ENCODE peak calls at places on chromosomes 1 and 21, in four cellular contexts. One of them, this sample, is unnamed.

GRCh38 chr1:231099311-231099710 is 59.3 kb upstream of the FAM89A start:
- DNase-seq in IMR-90: no peak
- DNase-seq in K562: no peak
- DNase-seq in GM12878: no peak
- DNase-seq in this sample: no peak

GRCh38 chr1:214296860-214297699 is 16.1 kb downstream of the SMYD2 start:
- DNase-seq in K562: no peak
- DNase-seq in IMR-90: peak
- DNase-seq in GM12878: no peak
- DNase-seq in this sample: peak

GRCh38 chr1:71106658-71107322 is 26.0 kb upstream of the ZRANB2 start:
- DNase-seq in GM12878: no peak
- DNase-seq in IMR-90: no peak
- DNase-seq in K562: no peak
- DNase-seq in this sample: peak

GRCh38 chr1:214154596-214155261 is 126.2 kb upstream of the SMYD2 start:
- DNase-seq in K562: no peak
- DNase-seq in GM12878: no peak
- DNase-seq in IMR-90: no peak
- DNase-seq in this sample: no peak

GRCh38 chr1:211611818-211612217 is 32.9 kb upstream of the SLC30A1 start:
- DNase-seq in IMR-90: no peak
- DNase-seq in K562: no peak
- DNase-seq in GM12878: no peak
- DNase-seq in this sample: no peak

GRCh38 chr1:161864577-161864976 is 98.5 kb downstream of the ATF6 start:
- DNase-seq in IMR-90: peak
- DNase-seq in GM12878: no peak
- DNase-seq in K562: no peak
- DNase-seq in this sample: peak

GRCh38 chr21:20997633-20998455 is at the start of gene NCAM2:
- DNase-seq in IMR-90: peak
- DNase-seq in K562: peak
- DNase-seq in GM12878: no peak
- DNase-seq in this sample: peak

GRCh38 chr1:9042272-9042671 is 16.0 kb upstream of the SLC2A7 start:
- DNase-seq in IMR-90: no peak
- DNase-seq in GM12878: no peak
- DNase-seq in K562: no peak
- DNase-seq in this sample: no peak

GRCh38 chr1:53938136-53938830 is 7.2 kb downstream of the IFT25 start:
- DNase-seq in K562: no peak
- DNase-seq in IMR-90: peak
- DNase-seq in GM12878: no peak
- DNase-seq in this sample: no peak

GRCh38 chr1:167915528-167916102 is 1.7 kb upstream of the ADCY10 start:
- DNase-seq in GM12878: no peak
- DNase-seq in K562: no peak
- DNase-seq in IMR-90: no peak
- DNase-seq in this sample: no peak

GRCh38 chr1:34825455-34826081 is 32.8 kb downstream of the GJA4 start:
- DNase-seq in IMR-90: no peak
- DNase-seq in GM12878: no peak
- DNase-seq in K562: no peak
- DNase-seq in this sample: peak

GRCh38 chr1:1075148-1075935 is 1.2 kb upstream of the RNF223 start:
- DNase-seq in K562: no peak
- DNase-seq in GM12878: no peak
- DNase-seq in IMR-90: no peak
- DNase-seq in this sample: no peak

GRCh38 chr1:56522680-56523079 is 56.7 kb downstream of the PLPP3 start:
- DNase-seq in K562: no peak
- DNase-seq in IMR-90: no peak
- DNase-seq in GM12878: no peak
- DNase-seq in this sample: peak

GRCh38 chr1:58331156-58331555 is 215.4 kb downstream of the OMA1 start:
- DNase-seq in K562: no peak
- DNase-seq in IMR-90: no peak
- DNase-seq in GM12878: no peak
- DNase-seq in this sample: no peak

GRCh38 chr1:154619181-154619948 is 11.4 kb upstream of the ADAR start:
- DNase-seq in GM12878: no peak
- DNase-seq in IMR-90: no peak
- DNase-seq in K562: no peak
- DNase-seq in this sample: no peak

GRCh38 chr1:62727656-62728396 is 39.6 kb upstream of the DOCK7 start:
- DNase-seq in GM12878: no peak
- DNase-seq in IMR-90: peak
- DNase-seq in K562: peak
- DNase-seq in this sample: no peak

GRCh38 chr1:53582211-53583020 is 123.2 kb downstream of the DMRTB1 start:
- DNase-seq in K562: peak
- DNase-seq in IMR-90: no peak
- DNase-seq in GM12878: no peak
- DNase-seq in this sample: no peak

GRCh38 chr1:245260116-245260882 is 105.5 kb downstream of the KIF26B start:
- DNase-seq in GM12878: no peak
- DNase-seq in IMR-90: no peak
- DNase-seq in K562: no peak
- DNase-seq in this sample: no peak

GRCh38 chr1:47914218-47914937 is 82.8 kb downstream of the TRABD2B start:
- DNase-seq in IMR-90: no peak
- DNase-seq in K562: no peak
- DNase-seq in GM12878: no peak
- DNase-seq in this sample: no peak

GRCh38 chr1:201859424-201859823 is 29.3 kb upstream of the SHISA4 start:
- DNase-seq in IMR-90: no peak
- DNase-seq in K562: no peak
- DNase-seq in GM12878: no peak
- DNase-seq in this sample: peak

GRCh38 chr1:212488436-212489283 is 55.9 kb downstream of the NENF start:
- DNase-seq in IMR-90: peak
- DNase-seq in K562: peak
- DNase-seq in GM12878: no peak
- DNase-seq in this sample: no peak

GRCh38 chr1:172024516-172024915 is 183.2 kb downstream of the DNM3 start:
- DNase-seq in GM12878: no peak
- DNase-seq in K562: no peak
- DNase-seq in IMR-90: no peak
- DNase-seq in this sample: no peak
- H2AFZ ChIP-seq in GM12878: no peak
- H2AFZ ChIP-seq in K562: no peak
- H2AFZ ChIP-seq in IMR-90: no peak
- H2AFZ ChIP-seq in this sample: no peak

DNA sequence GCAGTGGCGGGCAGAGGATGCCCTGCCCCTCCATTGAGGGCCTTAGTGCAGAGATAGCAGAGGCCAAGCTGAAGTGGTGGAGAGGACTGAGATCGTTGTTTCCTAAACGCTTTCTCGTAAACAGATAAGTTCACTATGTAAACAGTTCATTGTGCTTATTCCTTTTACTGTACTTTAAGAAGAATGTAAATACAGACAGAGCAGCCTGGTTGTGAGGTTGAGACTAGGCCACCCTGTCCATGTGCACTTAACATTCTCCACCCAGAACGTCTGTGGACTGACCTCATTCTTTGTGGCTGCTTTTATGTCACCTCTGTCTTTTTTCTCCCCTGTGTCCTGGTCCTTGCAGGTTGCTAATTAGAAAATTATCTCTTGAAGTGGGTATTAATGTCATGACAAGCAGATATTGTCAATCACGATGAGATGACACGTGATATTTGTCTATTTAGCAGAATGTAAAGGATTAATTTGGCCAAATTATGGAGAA is 8.5 kb downstream of the CENPS start:
- DNase-seq in K562: no peak
- DNase-seq in GM12878: no peak
- DNase-seq in IMR-90: peak
- DNase-seq in this sample: no peak
- TF ChIP-seq FOS in K562: no peak
- TF ChIP-seq FOS in GM12878: no peak
- TF ChIP-seq FOS in IMR-90: no peak
- TF ChIP-seq FOS in this sample: no peak

DNA sequence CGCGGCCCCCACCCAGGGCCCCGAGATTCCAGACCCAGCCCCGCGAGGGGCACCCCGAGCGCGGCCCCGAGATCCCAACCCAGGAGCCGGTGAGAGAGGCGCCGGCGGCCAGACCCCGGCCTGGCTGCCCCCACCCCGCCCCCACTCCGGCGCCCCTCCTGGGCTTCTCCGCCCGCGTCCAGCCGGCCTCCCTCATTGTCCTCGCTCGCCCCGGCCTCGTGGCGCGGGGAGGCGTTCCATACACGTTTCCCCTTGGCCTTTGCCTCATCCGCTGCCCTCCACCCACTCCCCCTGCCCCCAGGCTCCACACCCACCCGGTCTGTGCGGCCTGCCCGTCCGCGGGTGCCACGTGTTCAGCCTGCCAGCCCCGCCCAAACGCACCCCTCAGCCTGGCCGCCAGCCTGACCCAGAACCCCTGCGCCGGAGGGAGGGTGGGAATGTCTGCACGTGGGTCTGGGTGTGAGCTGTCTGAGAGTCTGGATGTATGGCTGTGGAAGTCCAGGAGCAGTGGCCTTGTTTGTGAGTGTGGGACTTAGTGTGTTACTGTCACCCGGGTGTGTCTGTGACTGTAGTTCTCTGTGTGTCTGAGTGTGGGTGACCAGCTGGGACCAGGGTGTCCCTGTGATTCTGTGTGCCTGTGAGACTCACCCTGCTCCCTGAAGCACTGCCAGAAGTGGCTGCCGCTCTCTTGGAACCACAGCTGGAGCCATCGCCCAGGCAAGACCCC is 681 bp downstream of the B4GALT2 start:
- DNase-seq in K562: peak
- DNase-seq in IMR-90: peak
- DNase-seq in GM12878: no peak
- DNase-seq in this sample: peak
- H3K27ac ChIP-seq in K562: peak
- H3K27ac ChIP-seq in IMR-90: peak
- H3K27ac ChIP-seq in GM12878: no peak
- H3K27ac ChIP-seq in this sample: peak

GRCh38 chr1:175841613-175842234 is 98.3 kb upstream of the TNR start:
- DNase-seq in GM12878: no peak
- DNase-seq in IMR-90: no peak
- DNase-seq in K562: no peak
- DNase-seq in this sample: no peak

GRCh38 chr1:175844877-175845276 is 101.5 kb upstream of the TNR start:
- DNase-seq in K562: no peak
- DNase-seq in IMR-90: no peak
- DNase-seq in GM12878: no peak
- DNase-seq in this sample: no peak

GRCh38 chr1:175840787-175841186 is 97.4 kb upstream of the TNR start:
- DNase-seq in GM12878: no peak
- DNase-seq in IMR-90: no peak
- DNase-seq in K562: no peak
- DNase-seq in this sample: no peak

GRCh38 chr1:175842545-175842944 is 99.2 kb upstream of the TNR start:
- DNase-seq in GM12878: no peak
- DNase-seq in K562: no peak
- DNase-seq in IMR-90: no peak
- DNase-seq in this sample: no peak

GRCh38 chr1:175839678-175840669 is 96.6 kb upstream of the TNR start:
- DNase-seq in IMR-90: no peak
- DNase-seq in GM12878: no peak
- DNase-seq in K562: peak
- DNase-seq in this sample: peak
- H2AFZ ChIP-seq in IMR-90: peak
- H2AFZ ChIP-seq in GM12878: no peak
- H2AFZ ChIP-seq in K562: no peak
- H2AFZ ChIP-seq in this sample: peak

GRCh38 chr1:198686069-198686728 is 47.4 kb downstream of the PTPRC start:
- DNase-seq in IMR-90: peak
- DNase-seq in K562: no peak
- DNase-seq in GM12878: no peak
- DNase-seq in this sample: peak
- TF ChIP-seq FOS in IMR-90: no peak
- TF ChIP-seq FOS in K562: no peak
- TF ChIP-seq FOS in GM12878: no peak
- TF ChIP-seq FOS in this sample: no peak

GRCh38 chr1:67433830-67434229 is 3.6 kb upstream of the SERBP1 start:
- DNase-seq in K562: no peak
- DNase-seq in GM12878: no peak
- DNase-seq in IMR-90: no peak
- DNase-seq in this sample: no peak
- H3K27ac ChIP-seq in K562: peak
- H3K27ac ChIP-seq in GM12878: no peak
- H3K27ac ChIP-seq in IMR-90: no peak
- H3K27ac ChIP-seq in this sample: no peak

DNA sequence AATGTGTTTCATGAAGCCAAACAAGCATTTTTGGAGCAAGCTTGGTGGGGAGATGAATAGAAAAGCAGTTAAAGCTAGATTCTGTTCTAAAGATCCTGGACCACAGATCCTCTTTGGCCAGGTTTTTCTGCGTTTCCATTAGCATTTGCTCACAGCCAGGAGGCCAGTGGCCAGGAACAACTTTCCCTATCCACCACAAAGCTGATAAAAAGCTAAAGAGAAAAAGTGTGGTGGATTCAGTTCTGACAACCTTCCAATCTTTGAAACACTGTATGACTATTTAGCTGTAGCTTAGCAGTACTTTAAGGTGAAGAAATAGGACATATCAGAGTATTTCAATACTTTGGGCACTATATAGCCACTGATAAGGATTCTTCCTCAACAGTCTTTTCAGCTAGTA is 3.0 kb upstream of the NEK7 start:
- DNase-seq in K562: no peak
- DNase-seq in GM12878: no peak
- DNase-seq in IMR-90: no peak
- DNase-seq in this sample: no peak
- H2AFZ ChIP-seq in K562: peak
- H2AFZ ChIP-seq in GM12878: no peak
- H2AFZ ChIP-seq in IMR-90: no peak
- H2AFZ ChIP-seq in this sample: no peak

GRCh38 chr1:183996396-183996795 is 41.1 kb downstream of the COLGALT2 start:
- DNase-seq in K562: peak
- DNase-seq in GM12878: no peak
- DNase-seq in IMR-90: no peak
- DNase-seq in this sample: no peak
- TF ChIP-seq FOS in K562: no peak
- TF ChIP-seq FOS in GM12878: no peak
- TF ChIP-seq FOS in IMR-90: no peak
- TF ChIP-seq FOS in this sample: no peak

This sample was measured in endothelial cell of umbilical vein.